ENCODE peak calls at places on chromosomes 2 and 18, in five cellular contexts. V is transverse colon, Y is stomach, F is astrocyte, D is neural progenitor cell. P is an unnamed sample.

GRCh38 chr2:145807978-145808377 is 1288.1 kb upstream of the ZEB2 start:
- DNase-seq in F (peak; percentile 18), Y (no peak), D (no peak), V (no peak), P (no peak)

GRCh38 chr2:225270861-225271260 is 128.6 kb upstream of the NYAP2 start:
- DNase-seq in F (peak; percentile 58), V (no peak), Y (no peak), D (no peak), P (no peak)

GRCh38 chr2:228768818-228769217 is 502.3 kb downstream of the PID1 start:
- DNase-seq in Y (no peak), V (no peak), D (no peak), F (peak; percentile 82), P (no peak)

GRCh38 chr2:120710256-120710655 is 25.4 kb upstream of the GLI2 start:
- DNase-seq in V (no peak), Y (no peak), D (no peak), F (peak; percentile 84), P (no peak)

GRCh38 chr2:202035089-202035940 is 1.7 kb downstream of the FZD7 start:
- DNase-seq in D (peak; percentile 85), F (peak; percentile 71), Y (peak; percentile 43), V (peak; percentile 60), P (peak; percentile 63)

GRCh38 chr2:235043762-235044500 is 92.1 kb downstream of the SH3BP4 start:
- DNase-seq in D (no peak), Y (no peak), F (no peak), V (no peak), P (no peak)

GRCh38 chr18:48670751-48671560 is 132.1 kb downstream of the CTIF start:
- DNase-seq in F (no peak), D (no peak), V (no peak), Y (no peak), P (no peak)

GRCh38 chr2:28581312-28581711 is 85.5 kb downstream of the PLB1 start:
- DNase-seq in V (no peak), Y (no peak), D (no peak), F (no peak), P (no peak)

GRCh38 chr2:152297715-152298114 is 37.3 kb upstream of the FMNL2 start:
- DNase-seq in Y (no peak), D (no peak), F (no peak), V (no peak), P (no peak)

GRCh38 chr2:162022290-162022945 is 51.6 kb downstream of the DPP4 start:
- DNase-seq in V (no peak), D (no peak), Y (no peak), F (peak; percentile 65), P (no peak)

GRCh38 chr2:23449413-23449812 is 64.4 kb downstream of the KLHL29 start:
- DNase-seq in Y (no peak), V (no peak), F (no peak), D (no peak), P (no peak)

GRCh38 chr2:182814804-182815203 is 51.6 kb downstream of the FRZB start:
- DNase-seq in D (no peak), F (no peak), V (no peak), Y (no peak), P (no peak)

GRCh38 chr2:182817558-182817957 is 48.9 kb downstream of the FRZB start:
- DNase-seq in F (no peak), V (no peak), Y (no peak), D (no peak), P (no peak)

GRCh38 chr2:182816856-182817255 is 49.6 kb downstream of the FRZB start:
- DNase-seq in D (no peak), Y (no peak), F (peak; percentile 10), V (no peak), P (no peak)

GRCh38 chr2:182810087-182810486 is 56.4 kb downstream of the FRZB start:
- DNase-seq in V (no peak), D (no peak), F (no peak), Y (no peak), P (no peak)

DNA sequence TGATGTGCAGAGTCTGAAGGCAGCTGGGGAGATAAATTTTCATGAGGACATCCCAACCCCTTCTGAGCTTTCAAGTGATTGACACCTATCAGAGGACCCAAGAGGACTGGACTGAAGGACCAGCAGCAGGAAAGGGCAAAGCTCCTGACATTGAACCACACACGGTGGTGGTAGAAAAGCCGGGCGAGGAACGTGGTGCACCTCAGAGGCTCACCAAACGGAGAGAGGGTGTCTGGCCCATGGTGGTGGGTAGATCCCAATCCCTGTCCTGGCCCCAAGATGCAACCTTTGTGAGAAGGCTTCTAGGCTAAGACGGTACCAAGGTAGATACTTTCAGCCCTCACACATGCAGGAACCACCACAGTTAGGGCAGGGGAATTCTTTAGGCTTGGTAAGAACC is 52.1 kb downstream of the FRZB start:
- DNase-seq in Y (no peak), F (no peak), V (no peak), D (no peak), P (no peak)
- H3K9me3 ChIP-seq in Y (no peaks in the 10 kb centered on the region), F (no peaks in the 10 kb centered on the region), V (no peaks in the 10 kb centered on the region), D (no peaks in the 10 kb centered on the region), P (no peaks in the 10 kb centered on the region)

DNA sequence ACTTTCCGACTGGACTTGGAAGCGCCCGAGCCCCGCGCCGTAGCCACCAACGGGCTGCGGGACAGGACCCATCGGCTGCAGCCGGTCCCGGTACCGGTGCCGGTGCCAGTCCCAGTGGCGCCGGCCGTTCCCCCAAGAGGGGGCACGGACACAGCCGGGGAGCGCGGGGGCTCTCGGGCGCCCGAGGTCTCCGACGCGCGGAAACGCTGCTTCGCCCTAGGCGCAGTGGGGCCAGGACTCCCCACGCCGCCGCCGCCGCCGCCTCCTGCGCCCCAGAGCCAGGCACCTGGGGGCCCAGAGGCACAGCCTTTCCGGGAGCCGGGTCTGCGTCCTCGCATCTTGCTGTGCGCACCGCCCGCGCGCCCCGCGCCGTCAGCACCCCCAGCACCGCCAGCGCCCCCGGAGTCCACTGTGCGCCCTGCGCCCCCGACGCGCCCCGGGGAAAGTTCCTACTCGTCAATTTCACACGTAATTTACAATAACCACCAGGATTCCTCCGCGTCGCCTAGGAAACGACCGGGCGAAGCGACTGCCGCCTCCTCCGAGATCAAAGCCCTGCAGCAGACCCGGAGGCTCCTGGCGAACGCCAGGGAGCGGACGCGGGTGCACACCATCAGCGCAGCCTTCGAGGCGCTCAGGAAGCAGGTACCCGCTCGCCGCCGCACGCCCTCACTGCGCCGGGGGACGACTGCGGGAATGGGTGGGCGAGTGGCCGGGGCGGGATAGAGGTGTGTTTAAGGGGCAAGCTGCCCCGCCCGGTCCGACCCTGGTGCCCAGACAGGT is 713 bp downstream of the ATOH8 start:
- DNase-seq in D (peak; percentile 86), V (peak; percentile 32), Y (peak; percentile 46), F (peak; percentile 42), P (peak; percentile 51)
- TF ChIP-seq CTCF in D (peak; percentile 33), V (peak; percentile 35), Y (no peak), F (no peak), P (peak; percentile 61)

GRCh38 chr2:33022989-33023731 is 76.4 kb downstream of the LTBP1 start:
- DNase-seq in V (no peak), D (no peak), F (peak; percentile 92), Y (no peak), P (no peak)

GRCh38 chr2:33022395-33022985 is 75.7 kb downstream of the LTBP1 start:
- DNase-seq in D (no peak), F (no peak), Y (no peak), V (no peak), P (no peak)

GRCh38 chr2:33024758-33025157 is 78.0 kb downstream of the LTBP1 start:
- DNase-seq in Y (no peak), F (no peak), D (no peak), V (no peak), P (no peak)

GRCh38 chr2:33021542-33022259 is 74.9 kb downstream of the LTBP1 start:
- DNase-seq in F (peak; percentile 94), Y (no peak), D (no peak), V (no peak), P (no peak)

DNA sequence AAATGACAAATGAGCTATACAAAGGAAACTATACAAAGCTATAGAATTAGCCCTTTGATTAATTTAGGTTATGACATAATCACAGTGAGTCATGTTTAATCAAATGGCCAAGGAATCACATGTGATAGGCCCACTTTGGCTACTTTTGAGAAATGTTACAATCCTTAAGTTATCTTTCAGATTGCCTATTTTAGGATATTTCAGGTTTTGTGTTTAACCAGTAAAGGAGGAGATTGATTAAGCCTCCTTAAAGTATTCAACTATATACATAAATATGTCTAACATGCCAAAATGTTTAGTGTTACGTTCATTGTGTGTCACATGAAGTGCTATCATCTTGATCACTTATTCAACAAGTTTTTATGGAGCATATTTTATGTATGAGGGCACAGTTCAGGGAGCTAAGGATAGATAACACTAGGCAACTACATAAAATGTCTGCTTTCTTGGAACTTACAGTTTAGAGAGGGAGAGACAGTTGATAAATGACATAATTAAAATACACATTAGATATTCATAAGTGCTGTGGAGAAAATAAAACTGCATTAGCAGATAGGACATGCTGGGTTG is 77.1 kb downstream of the LTBP1 start:
- DNase-seq in F (peak; percentile 52), V (no peak), D (no peak), Y (no peak), P (no peak)
- H3K9me3 ChIP-seq in F (peaks cover 4% of the 10 kb centered on the region), V (no peaks in the 10 kb centered on the region), D (no peaks in the 10 kb centered on the region), Y (peaks cover 6% of the 10 kb centered on the region), P (no peaks in the 10 kb centered on the region)

GRCh38 chr2:207012461-207012860 is 73.1 kb downstream of the CPO start:
- DNase-seq in F (no peak), V (no peak), Y (no peak), D (no peak), P (no peak)

DNA sequence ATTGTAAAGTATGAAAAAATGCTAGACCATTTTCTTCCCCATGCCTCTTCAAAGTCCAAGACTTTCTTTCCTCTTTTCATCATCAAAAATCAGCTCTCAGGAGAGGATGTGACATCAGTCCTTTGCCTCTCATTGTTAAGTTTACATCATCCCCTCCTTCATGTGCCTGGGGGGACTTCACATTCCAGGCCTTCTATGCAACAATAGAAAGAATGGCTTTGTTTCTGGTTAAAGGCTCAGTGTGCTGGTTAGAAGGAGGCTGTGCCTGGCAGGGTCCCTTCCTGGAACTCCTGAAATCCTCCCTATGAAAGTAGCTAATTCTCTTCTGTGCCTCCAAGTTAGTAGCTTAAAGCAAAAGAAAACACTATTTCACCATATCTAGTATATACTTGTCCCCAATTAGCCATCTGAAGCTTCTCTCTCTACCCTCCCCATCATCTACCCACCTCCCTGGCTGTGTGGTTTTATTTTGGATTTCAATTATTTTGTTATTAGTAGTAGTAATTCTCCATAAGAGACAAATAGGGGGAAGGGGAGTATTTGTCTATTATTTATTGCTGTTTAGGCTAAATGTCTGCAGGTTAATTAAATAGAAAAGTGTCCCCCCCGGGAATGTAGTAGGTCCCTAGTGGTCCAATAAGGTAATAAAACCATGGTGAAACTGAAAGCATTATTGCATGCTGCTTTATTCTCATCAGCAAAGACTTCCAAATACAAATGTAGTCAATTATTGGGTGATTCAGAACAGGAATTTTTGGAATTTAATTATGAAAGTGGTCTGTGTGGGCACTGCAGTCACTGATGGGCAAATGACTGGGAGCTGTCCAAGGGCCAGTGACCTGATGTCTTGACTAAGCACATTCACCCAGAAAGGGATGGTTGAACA is 69.0 kb downstream of the CPO start:
- DNase-seq in Y (no peak), V (no peak), F (no peak), D (peak; percentile 88), P (no peak)
- TF ChIP-seq CTCF in Y (no peak), V (no peak), F (peak; percentile 14), D (peak; percentile 47), P (no peak)